ENCODE peak calls at places on chromosomes 1 and 21, in five cellular contexts. One of them, this sample, is unnamed.

GRCh38 chr1:223494926-223495645 is 101.9 kb downstream of the CCDC185 start:
- DNase-seq in stimulated activated CD4-positive, alpha-beta T cell treated with anti-CD3 and anti-CD28 coated beads, Interleukin-15, amount 100 ng/mL, for 24 hours: no peak
- DNase-seq in activated CD4-positive, alpha-beta T cell treated with anti-CD3 and anti-CD28 coated beads, Interleukin-2, amount 50 U/mL, for 1 hour: no peak
- DNase-seq in activated T-helper 1 cell treated with Interleukin-2 at 50 U/mL for 16 hours: no peak
- DNase-seq in neural crest cell: no peak
- DNase-seq in this sample: no peak

GRCh38 chr1:45488978-45489377 is 2.0 kb downstream of the TESK2 start:
- DNase-seq in stimulated activated CD4-positive, alpha-beta T cell treated with anti-CD3 and anti-CD28 coated beads, Interleukin-15, amount 100 ng/mL, for 24 hours: no peak
- DNase-seq in activated CD4-positive, alpha-beta T cell treated with anti-CD3 and anti-CD28 coated beads, Interleukin-2, amount 50 U/mL, for 1 hour: no peak
- DNase-seq in neural crest cell: no peak
- DNase-seq in activated T-helper 1 cell treated with Interleukin-2 at 50 U/mL for 16 hours: no peak
- DNase-seq in this sample: no peak

GRCh38 chr1:18300376-18300775 is 180.4 kb upstream of the KLHDC7A start:
- DNase-seq in activated T-helper 1 cell treated with Interleukin-2 at 50 U/mL for 16 hours: no peak
- DNase-seq in neural crest cell: no peak
- DNase-seq in activated CD4-positive, alpha-beta T cell treated with anti-CD3 and anti-CD28 coated beads, Interleukin-2, amount 50 U/mL, for 1 hour: no peak
- DNase-seq in stimulated activated CD4-positive, alpha-beta T cell treated with anti-CD3 and anti-CD28 coated beads, Interleukin-15, amount 100 ng/mL, for 24 hours: no peak
- DNase-seq in this sample: no peak

GRCh38 chr1:190046231-190046630 is 431.4 kb downstream of the BRINP3 start:
- DNase-seq in activated T-helper 1 cell treated with Interleukin-2 at 50 U/mL for 16 hours: no peak
- DNase-seq in activated CD4-positive, alpha-beta T cell treated with anti-CD3 and anti-CD28 coated beads, Interleukin-2, amount 50 U/mL, for 1 hour: no peak
- DNase-seq in stimulated activated CD4-positive, alpha-beta T cell treated with anti-CD3 and anti-CD28 coated beads, Interleukin-15, amount 100 ng/mL, for 24 hours: no peak
- DNase-seq in neural crest cell: no peak
- DNase-seq in this sample: no peak

GRCh38 chr1:90007979-90008404 is 13.1 kb downstream of the ZNF326 start:
- DNase-seq in activated CD4-positive, alpha-beta T cell treated with anti-CD3 and anti-CD28 coated beads, Interleukin-2, amount 50 U/mL, for 1 hour: no peak
- DNase-seq in stimulated activated CD4-positive, alpha-beta T cell treated with anti-CD3 and anti-CD28 coated beads, Interleukin-15, amount 100 ng/mL, for 24 hours: no peak
- DNase-seq in activated T-helper 1 cell treated with Interleukin-2 at 50 U/mL for 16 hours: no peak
- DNase-seq in neural crest cell: no peak
- DNase-seq in this sample: no peak

GRCh38 chr1:34790985-34791384 is 1.8 kb upstream of the GJA4 start:
- DNase-seq in activated CD4-positive, alpha-beta T cell treated with anti-CD3 and anti-CD28 coated beads, Interleukin-2, amount 50 U/mL, for 1 hour: no peak
- DNase-seq in stimulated activated CD4-positive, alpha-beta T cell treated with anti-CD3 and anti-CD28 coated beads, Interleukin-15, amount 100 ng/mL, for 24 hours: no peak
- DNase-seq in neural crest cell: no peak
- DNase-seq in activated T-helper 1 cell treated with Interleukin-2 at 50 U/mL for 16 hours: no peak
- DNase-seq in this sample: no peak

GRCh38 chr21:45471229-45472052 is 66.5 kb downstream of the COL18A1 start:
- DNase-seq in neural crest cell: no peak
- DNase-seq in stimulated activated CD4-positive, alpha-beta T cell treated with anti-CD3 and anti-CD28 coated beads, Interleukin-15, amount 100 ng/mL, for 24 hours: no peak
- DNase-seq in activated CD4-positive, alpha-beta T cell treated with anti-CD3 and anti-CD28 coated beads, Interleukin-2, amount 50 U/mL, for 1 hour: no peak
- DNase-seq in activated T-helper 1 cell treated with Interleukin-2 at 50 U/mL for 16 hours: no peak
- DNase-seq in this sample: peak

GRCh38 chr1:186082235-186082937 is 292.7 kb downstream of the TPR start:
- DNase-seq in neural crest cell: peak
- DNase-seq in activated CD4-positive, alpha-beta T cell treated with anti-CD3 and anti-CD28 coated beads, Interleukin-2, amount 50 U/mL, for 1 hour: no peak
- DNase-seq in activated T-helper 1 cell treated with Interleukin-2 at 50 U/mL for 16 hours: no peak
- DNase-seq in stimulated activated CD4-positive, alpha-beta T cell treated with anti-CD3 and anti-CD28 coated beads, Interleukin-15, amount 100 ng/mL, for 24 hours: peak
- DNase-seq in this sample: peak

GRCh38 chr1:109283748-109284600 is 1.0 kb upstream of the PSRC1 start:
- DNase-seq in activated T-helper 1 cell treated with Interleukin-2 at 50 U/mL for 16 hours: no peak
- DNase-seq in activated CD4-positive, alpha-beta T cell treated with anti-CD3 and anti-CD28 coated beads, Interleukin-2, amount 50 U/mL, for 1 hour: no peak
- DNase-seq in stimulated activated CD4-positive, alpha-beta T cell treated with anti-CD3 and anti-CD28 coated beads, Interleukin-15, amount 100 ng/mL, for 24 hours: no peak
- DNase-seq in neural crest cell: no peak
- DNase-seq in this sample: no peak

GRCh38 chr1:208235983-208236761 is 8.0 kb downstream of the PLXNA2 start:
- DNase-seq in activated T-helper 1 cell treated with Interleukin-2 at 50 U/mL for 16 hours: no peak
- DNase-seq in stimulated activated CD4-positive, alpha-beta T cell treated with anti-CD3 and anti-CD28 coated beads, Interleukin-15, amount 100 ng/mL, for 24 hours: peak
- DNase-seq in activated CD4-positive, alpha-beta T cell treated with anti-CD3 and anti-CD28 coated beads, Interleukin-2, amount 50 U/mL, for 1 hour: no peak
- DNase-seq in neural crest cell: no peak
- DNase-seq in this sample: peak

GRCh38 chr1:88595355-88595754 is 88.7 kb upstream of the PKN2 start:
- DNase-seq in stimulated activated CD4-positive, alpha-beta T cell treated with anti-CD3 and anti-CD28 coated beads, Interleukin-15, amount 100 ng/mL, for 24 hours: no peak
- DNase-seq in neural crest cell: no peak
- DNase-seq in activated T-helper 1 cell treated with Interleukin-2 at 50 U/mL for 16 hours: no peak
- DNase-seq in activated CD4-positive, alpha-beta T cell treated with anti-CD3 and anti-CD28 coated beads, Interleukin-2, amount 50 U/mL, for 1 hour: no peak
- DNase-seq in this sample: peak

GRCh38 chr21:29360799-29361765 is 62.4 kb downstream of the BACH1 start:
- DNase-seq in activated T-helper 1 cell treated with Interleukin-2 at 50 U/mL for 16 hours: no peak
- DNase-seq in activated CD4-positive, alpha-beta T cell treated with anti-CD3 and anti-CD28 coated beads, Interleukin-2, amount 50 U/mL, for 1 hour: no peak
- DNase-seq in stimulated activated CD4-positive, alpha-beta T cell treated with anti-CD3 and anti-CD28 coated beads, Interleukin-15, amount 100 ng/mL, for 24 hours: no peak
- DNase-seq in neural crest cell: no peak
- DNase-seq in this sample: no peak

GRCh38 chr1:87528754-87529517 is 200.3 kb downstream of the LMO4 start:
- DNase-seq in activated T-helper 1 cell treated with Interleukin-2 at 50 U/mL for 16 hours: no peak
- DNase-seq in neural crest cell: no peak
- DNase-seq in stimulated activated CD4-positive, alpha-beta T cell treated with anti-CD3 and anti-CD28 coated beads, Interleukin-15, amount 100 ng/mL, for 24 hours: no peak
- DNase-seq in activated CD4-positive, alpha-beta T cell treated with anti-CD3 and anti-CD28 coated beads, Interleukin-2, amount 50 U/mL, for 1 hour: no peak
- DNase-seq in this sample: no peak

GRCh38 chr1:170001266-170001665 is 73.2 kb downstream of the KIFAP3 start:
- DNase-seq in neural crest cell: no peak
- DNase-seq in activated T-helper 1 cell treated with Interleukin-2 at 50 U/mL for 16 hours: no peak
- DNase-seq in activated CD4-positive, alpha-beta T cell treated with anti-CD3 and anti-CD28 coated beads, Interleukin-2, amount 50 U/mL, for 1 hour: no peak
- DNase-seq in stimulated activated CD4-positive, alpha-beta T cell treated with anti-CD3 and anti-CD28 coated beads, Interleukin-15, amount 100 ng/mL, for 24 hours: no peak
- DNase-seq in this sample: no peak

GRCh38 chr1:31505884-31506497 is 70.3 kb upstream of the TINAGL1 start:
- DNase-seq in activated CD4-positive, alpha-beta T cell treated with anti-CD3 and anti-CD28 coated beads, Interleukin-2, amount 50 U/mL, for 1 hour: no peak
- DNase-seq in neural crest cell: no peak
- DNase-seq in activated T-helper 1 cell treated with Interleukin-2 at 50 U/mL for 16 hours: no peak
- DNase-seq in stimulated activated CD4-positive, alpha-beta T cell treated with anti-CD3 and anti-CD28 coated beads, Interleukin-15, amount 100 ng/mL, for 24 hours: peak
- DNase-seq in this sample: peak

GRCh38 chr21:34363733-34364132 is at the start of gene KCNE2:
- DNase-seq in neural crest cell: no peak
- DNase-seq in activated T-helper 1 cell treated with Interleukin-2 at 50 U/mL for 16 hours: no peak
- DNase-seq in activated CD4-positive, alpha-beta T cell treated with anti-CD3 and anti-CD28 coated beads, Interleukin-2, amount 50 U/mL, for 1 hour: no peak
- DNase-seq in stimulated activated CD4-positive, alpha-beta T cell treated with anti-CD3 and anti-CD28 coated beads, Interleukin-15, amount 100 ng/mL, for 24 hours: no peak
- DNase-seq in this sample: no peak

GRCh38 chr1:199907361-199907760 is 120.1 kb upstream of the NR5A2 start:
- DNase-seq in neural crest cell: no peak
- DNase-seq in activated T-helper 1 cell treated with Interleukin-2 at 50 U/mL for 16 hours: no peak
- DNase-seq in stimulated activated CD4-positive, alpha-beta T cell treated with anti-CD3 and anti-CD28 coated beads, Interleukin-15, amount 100 ng/mL, for 24 hours: no peak
- DNase-seq in activated CD4-positive, alpha-beta T cell treated with anti-CD3 and anti-CD28 coated beads, Interleukin-2, amount 50 U/mL, for 1 hour: no peak
- DNase-seq in this sample: no peak

GRCh38 chr1:53410100-53410541 is 49.1 kb upstream of the DMRTB1 start:
- DNase-seq in activated CD4-positive, alpha-beta T cell treated with anti-CD3 and anti-CD28 coated beads, Interleukin-2, amount 50 U/mL, for 1 hour: no peak
- DNase-seq in neural crest cell: peak
- DNase-seq in stimulated activated CD4-positive, alpha-beta T cell treated with anti-CD3 and anti-CD28 coated beads, Interleukin-15, amount 100 ng/mL, for 24 hours: peak
- DNase-seq in activated T-helper 1 cell treated with Interleukin-2 at 50 U/mL for 16 hours: no peak
- DNase-seq in this sample: no peak

GRCh38 chr1:26998319-26999300 is 5.1 kb downstream of the TRNP1 start:
- DNase-seq in stimulated activated CD4-positive, alpha-beta T cell treated with anti-CD3 and anti-CD28 coated beads, Interleukin-15, amount 100 ng/mL, for 24 hours: no peak
- DNase-seq in activated CD4-positive, alpha-beta T cell treated with anti-CD3 and anti-CD28 coated beads, Interleukin-2, amount 50 U/mL, for 1 hour: no peak
- DNase-seq in neural crest cell: no peak
- DNase-seq in activated T-helper 1 cell treated with Interleukin-2 at 50 U/mL for 16 hours: no peak
- DNase-seq in this sample: no peak

GRCh38 chr1:218878369-218878768 is 295.3 kb upstream of the LYPLAL1 start:
- DNase-seq in activated T-helper 1 cell treated with Interleukin-2 at 50 U/mL for 16 hours: no peak
- DNase-seq in stimulated activated CD4-positive, alpha-beta T cell treated with anti-CD3 and anti-CD28 coated beads, Interleukin-15, amount 100 ng/mL, for 24 hours: no peak
- DNase-seq in activated CD4-positive, alpha-beta T cell treated with anti-CD3 and anti-CD28 coated beads, Interleukin-2, amount 50 U/mL, for 1 hour: no peak
- DNase-seq in neural crest cell: no peak
- DNase-seq in this sample: no peak

GRCh38 chr1:214473392-214473791 is 78.0 kb downstream of the PTPN14 start:
- DNase-seq in stimulated activated CD4-positive, alpha-beta T cell treated with anti-CD3 and anti-CD28 coated beads, Interleukin-15, amount 100 ng/mL, for 24 hours: no peak
- DNase-seq in activated T-helper 1 cell treated with Interleukin-2 at 50 U/mL for 16 hours: no peak
- DNase-seq in neural crest cell: no peak
- DNase-seq in activated CD4-positive, alpha-beta T cell treated with anti-CD3 and anti-CD28 coated beads, Interleukin-2, amount 50 U/mL, for 1 hour: no peak
- DNase-seq in this sample: no peak

GRCh38 chr1:180616441-180616840 is 15.4 kb upstream of the XPR1 start:
- DNase-seq in stimulated activated CD4-positive, alpha-beta T cell treated with anti-CD3 and anti-CD28 coated beads, Interleukin-15, amount 100 ng/mL, for 24 hours: no peak
- DNase-seq in activated T-helper 1 cell treated with Interleukin-2 at 50 U/mL for 16 hours: no peak
- DNase-seq in neural crest cell: no peak
- DNase-seq in activated CD4-positive, alpha-beta T cell treated with anti-CD3 and anti-CD28 coated beads, Interleukin-2, amount 50 U/mL, for 1 hour: no peak
- DNase-seq in this sample: peak

GRCh38 chr1:26910343-26911160 is 3.2 kb downstream of the NR0B2 start:
- DNase-seq in activated T-helper 1 cell treated with Interleukin-2 at 50 U/mL for 16 hours: no peak
- DNase-seq in stimulated activated CD4-positive, alpha-beta T cell treated with anti-CD3 and anti-CD28 coated beads, Interleukin-15, amount 100 ng/mL, for 24 hours: no peak
- DNase-seq in activated CD4-positive, alpha-beta T cell treated with anti-CD3 and anti-CD28 coated beads, Interleukin-2, amount 50 U/mL, for 1 hour: no peak
- DNase-seq in neural crest cell: no peak
- DNase-seq in this sample: no peak

GRCh38 chr1:25902462-25902861 is 3.8 kb downstream of the STMN1 start:
- DNase-seq in stimulated activated CD4-positive, alpha-beta T cell treated with anti-CD3 and anti-CD28 coated beads, Interleukin-15, amount 100 ng/mL, for 24 hours: no peak
- DNase-seq in activated CD4-positive, alpha-beta T cell treated with anti-CD3 and anti-CD28 coated beads, Interleukin-2, amount 50 U/mL, for 1 hour: no peak
- DNase-seq in activated T-helper 1 cell treated with Interleukin-2 at 50 U/mL for 16 hours: no peak
- DNase-seq in neural crest cell: no peak
- DNase-seq in this sample: no peak

GRCh38 chr21:28419110-28419509 is 573.6 kb downstream of the LTN1 start:
- DNase-seq in activated CD4-positive, alpha-beta T cell treated with anti-CD3 and anti-CD28 coated beads, Interleukin-2, amount 50 U/mL, for 1 hour: no peak
- DNase-seq in stimulated activated CD4-positive, alpha-beta T cell treated with anti-CD3 and anti-CD28 coated beads, Interleukin-15, amount 100 ng/mL, for 24 hours: no peak
- DNase-seq in activated T-helper 1 cell treated with Interleukin-2 at 50 U/mL for 16 hours: no peak
- DNase-seq in neural crest cell: no peak
- DNase-seq in this sample: peak

This sample was measured in AG08396.